ENCODE peak calls at places on chromosomes 1 and 21, in eight cellular contexts. D, E, V, M, C, K, N and L are unnamed samples.

GRCh38 chr1:200453544-200453905 is 43.7 kb upstream of the ZNF281 start:
- DNase-seq in D (no peak), E (no peak), V (no peak), M (no peak), C (no peak), K (peak; percentile 7), N (no peak), L (no peak)

GRCh38 chr1:241419986-241420385 is 63.0 kb upstream of the RGS7 start:
- DNase-seq in D (no peak), E (no peak), V (no peak), M (no peak), C (no peak), K (no peak), N (no peak), L (no peak)

GRCh38 chr1:158998781-158999161 is 10.9 kb upstream of the IFI16 start:
- DNase-seq in D (peak; percentile 42), E (no peak), V (peak; percentile 47), M (no peak), C (no peak), K (peak; percentile 39), N (peak; percentile 90), L (peak; percentile 68)

GRCh38 chr1:246703581-246703980 is 20.6 kb upstream of the SCCPDH start:
- DNase-seq in D (no peak), E (no peak), V (no peak), M (no peak), C (no peak), K (no peak), N (no peak), L (no peak)

GRCh38 chr1:174021611-174022079 is 512 bp downstream of the RC3H1 start:
- DNase-seq in D (no peak), E (no peak), V (no peak), M (peak; percentile 61), C (peak; percentile 68), K (peak; percentile 30), N (peak; percentile 76), L (peak; percentile 83)

GRCh38 chr1:60874703-60875102 is 207.7 kb upstream of the NFIA start:
- DNase-seq in D (peak; percentile 61), E (no peak), V (no peak), M (no peak), C (no peak), K (peak; percentile 69), N (no peak), L (peak; percentile 68)

GRCh38 chr21:27086630-27087029 is 119.7 kb upstream of the ADAMTS5 start:
- DNase-seq in D (no peak), E (no peak), V (no peak), M (no peak), C (no peak), K (no peak), N (no peak), L (no peak)

GRCh38 chr1:54010415-54011117 is 7.4 kb downstream of the LDLRAD1 start:
- DNase-seq in D (no peak), E (no peak), V (no peak), M (no peak), C (no peak), K (peak; percentile 1), N (no peak), L (no peak)